ENCODE peak calls at places on chromosomes 12 and 14, in eight cellular contexts. L, T, I, M, J, N, X and Y are unnamed samples. For H3K4me1, the result is how much of the 10 kb centered on the place peaks cover.

GRCh38 chr12:15797818-15798217 is 8.6 kb upstream of the EPS8 start:
- DNase-seq in X (no peak), I (no peak), J (no peak), N (no peak), M (no peak), L (no peak), T (peak), Y (no peak)

GRCh38 chr14:75515631-75515999 is 6.7 kb upstream of the BATF start:
- DNase-seq in J (no peak), L (no peak), T (no peak), X (no peak), M (no peak), I (no peak), N (no peak), Y (no peak)

GRCh38 chr14:50736932-50737419 is 68.9 kb upstream of the SAV1 start:
- DNase-seq in T (no peak), N (no peak), I (no peak), J (no peak), L (no peak), M (no peak), X (no peak), Y (peak)

GRCh38 chr12:89451876-89452275 is 72.7 kb downstream of the GALNT4 start:
- DNase-seq in J (no peak), N (no peak), I (peak), L (no peak), X (no peak), T (no peak), M (peak), Y (peak)

GRCh38 chr12:46489951-46490388 is 117.4 kb upstream of the SLC38A2 start:
- DNase-seq in I (no peak), M (no peak), T (no peak), N (no peak), J (no peak), L (no peak), X (peak), Y (no peak)

GRCh38 chr12:64746663-64747062 is 12.5 kb downstream of the GNS start:
- DNase-seq in I (no peak), X (no peak), M (no peak), T (peak), N (no peak), J (no peak), L (no peak), Y (no peak)

GRCh38 chr12:111076611-111077451 is 156.5 kb upstream of the MYL2 start:
- DNase-seq in L (no peak), J (no peak), N (no peak), M (no peak), X (no peak), T (no peak), I (no peak), Y (peak)

GRCh38 chr12:52235822-52236291 is 2.8 kb downstream of the KRT7 start:
- DNase-seq in I (peak), J (no peak), X (no peak), N (no peak), L (peak), T (peak), M (no peak), Y (peak)

GRCh38 chr14:62718629-62719028 is 326.6 kb downstream of the KCNH5 start:
- DNase-seq in X (no peak), J (no peak), N (no peak), L (no peak), M (no peak), I (no peak), T (no peak), Y (no peak)

GRCh38 chr12:66947119-66947518 is 268.2 kb upstream of the GRIP1 start:
- DNase-seq in J (no peak), L (no peak), N (no peak), X (no peak), I (no peak), T (peak), M (no peak), Y (no peak)

GRCh38 chr14:68278568-68279436 is 459.2 kb downstream of the RAD51B start:
- DNase-seq in T (peak), N (no peak), L (no peak), J (no peak), X (peak), I (no peak), M (no peak), Y (peak)

GRCh38 chr14:22002860-22003284 is 329.3 kb upstream of the OR4E1 start:
- DNase-seq in L (no peak), X (peak), M (no peak), N (peak), I (peak), J (no peak), T (peak), Y (peak)

GRCh38 chr14:65280653-65281052 is 131.9 kb upstream of the FUT8 start:
- DNase-seq in L (no peak), T (no peak), M (no peak), X (no peak), N (no peak), J (no peak), I (no peak), Y (no peak)

GRCh38 chr12:24909667-24910066 is 39.2 kb downstream of the BCAT1 start:
- DNase-seq in N (no peak), T (no peak), M (peak), I (peak), L (peak), J (peak), X (no peak), Y (no peak)

GRCh38 chr14:24211311-24211710 is 2.0 kb downstream of the CHMP4A start:
- DNase-seq in X (no peak), T (no peak), J (no peak), I (no peak), M (no peak), N (no peak), L (no peak), Y (no peak)

GRCh38 chr14:36271939-36272907 is 48.2 kb downstream of the MBIP start:
- DNase-seq in L (no peak), M (no peak), N (no peak), J (no peak), X (no peak), T (no peak), I (peak), Y (peak)

GRCh38 chr14:24392327-24393098 is 6.3 kb upstream of the NYNRIN start:
- DNase-seq in I (no peak), J (no peak), X (peak), M (no peak), T (peak), L (no peak), N (no peak), Y (no peak)

GRCh38 chr12:3205742-3206519 is 128.8 kb downstream of the TSPAN9 start:
- DNase-seq in T (no peak), I (no peak), N (no peak), M (no peak), X (no peak), L (no peak), J (no peak), Y (no peak)

GRCh38 chr14:104135121-104135903 is 3.1 kb upstream of the KIF26A start:
- DNase-seq in L (peak), X (no peak), T (peak), M (peak), N (no peak), J (no peak), I (no peak), Y (peak)

GRCh38 chr14:99612737-99613330 is 8.8 kb upstream of the CCDC85C start:
- DNase-seq in T (no peak), L (no peak), I (no peak), N (no peak), M (no peak), J (no peak), X (no peak), Y (no peak)

GRCh38 chr14:61469771-61470170 is 148.4 kb downstream of the PRKCH start:
- DNase-seq in J (peak), I (no peak), T (no peak), X (no peak), M (no peak), L (no peak), N (no peak), Y (no peak)

GRCh38 chr14:61467281-61467680 is 145.9 kb downstream of the PRKCH start:
- DNase-seq in I (no peak), N (no peak), M (no peak), T (no peak), J (peak), L (no peak), X (no peak), Y (no peak)

GRCh38 chr14:61466905-61467280 is 145.5 kb downstream of the PRKCH start:
- DNase-seq in M (no peak), T (no peak), N (no peak), I (no peak), X (no peak), L (no peak), J (no peak), Y (no peak)

GRCh38 chr14:61466249-61466904 is 145.0 kb downstream of the PRKCH start:
- DNase-seq in N (no peak), M (peak), J (peak), I (peak), L (no peak), X (no peak), T (peak), Y (no peak)

GRCh38 chr14:61468063-61468825 is 146.9 kb downstream of the PRKCH start:
- DNase-seq in M (no peak), X (no peak), L (no peak), N (no peak), J (peak), T (no peak), I (no peak), Y (no peak)
- H3K4me1 ChIP-seq in M (under half), X (under half), L (half or more), N (half or more), J (half or more), T (half or more), I (under half), Y (under half)

DNA sequence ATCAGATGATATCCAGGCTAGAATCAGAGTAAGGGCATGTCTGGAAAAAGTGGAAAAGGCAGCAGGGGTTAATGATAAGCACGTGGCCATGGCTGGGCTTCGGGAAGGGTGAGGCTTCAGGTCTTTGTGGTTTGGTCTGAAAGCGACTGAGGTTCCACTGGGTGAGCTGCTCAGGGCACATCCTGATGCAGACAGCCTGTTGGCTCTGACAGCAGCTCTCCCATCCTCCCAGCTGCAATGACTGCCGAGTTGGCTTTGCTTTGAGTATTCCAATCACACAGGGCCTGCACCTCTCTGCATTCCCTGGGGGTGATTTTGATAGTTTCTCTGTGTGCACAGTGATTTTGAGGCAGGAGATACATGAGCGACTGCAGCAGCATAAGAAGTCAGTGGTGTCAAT is 390.7 kb downstream of the APAF1 start:
- DNase-seq in X (no peak), T (no peak), J (no peak), I (no peak), M (no peak), L (no peak), N (no peak), Y (no peak)
- TF ChIP-seq CTCF in X (no peak), T (no peak), J (no peak), I (no peak), M (no peak), L (no peak), N (no peak), Y (no peak)

GRCh38 chr12:132445884-132446471 is 44.0 kb upstream of the FBRSL1 start:
- DNase-seq in J (peak), X (peak), L (no peak), N (peak), I (peak), M (peak), T (peak), Y (peak)
- H3K4me1 ChIP-seq in J (under half), X (under half), L (under half), N (half or more), I (under half), M (under half), T (under half), Y (under half)

GRCh38 chr12:26832817-26833691 is at the start of gene ITPR2:
- DNase-seq in J (peak), I (peak), T (peak), M (peak), L (peak), N (peak), X (peak), Y (peak)
- TF ChIP-seq CTCF in J (no peak), I (no peak), T (peak), M (peak), L (no peak), N (no peak), X (no peak), Y (no peak)